ENCODE peak calls at places on chromosomes 16 and 17, in four cellular contexts. Y is testis, E is esophagus squamous epithelium, S is heart left ventricle. O is an unnamed sample.

GRCh38 chr17:69501591-69502468 is 87.3 kb downstream of the MAP2K6 start:
- DNase-seq in Y (peak; percentile 32), S (peak; percentile 15), E (no peak), O (peak; percentile 10)

GRCh38 chr17:3956558-3956957 is 7.7 kb downstream of the ATP2A3 start:
- DNase-seq in S (no peak), Y (no peak), E (no peak), O (no peak)

GRCh38 chr17:12622726-12623125 is 43.0 kb upstream of the MYOCD start:
- DNase-seq in Y (peak; percentile 26), E (no peak), S (no peak), O (no peak)

GRCh38 chr16:88383401-88384221 is 852 bp downstream of the ZNF469 start:
- DNase-seq in Y (peak; percentile 36), S (peak; percentile 47), E (no peak), O (peak; percentile 33)

GRCh38 chr16:14965328-14965727 is 9.5 kb upstream of the PDXDC1 start:
- DNase-seq in Y (no peak), E (no peak), S (no peak), O (no peak)

GRCh38 chr17:37570527-37571093 is 38.6 kb downstream of the SYNRG start:
- DNase-seq in Y (peak; percentile 52), E (no peak), S (peak; percentile 25), O (peak; percentile 76)

GRCh38 chr17:61996916-61997605 is 68.0 kb downstream of the MED13 start:
- DNase-seq in Y (no peak), S (no peak), E (no peak), O (peak; percentile 3)

GRCh38 chr17:79028496-79029326 is 4.7 kb downstream of the C1QTNF1 start:
- DNase-seq in S (no peak), E (no peak), Y (no peak), O (no peak)

GRCh38 chr17:13273744-13274295 is 256.0 kb upstream of the ELAC2 start:
- DNase-seq in E (no peak), S (no peak), Y (no peak), O (peak; percentile 55)

GRCh38 chr16:84950906-84951305 is 60.4 kb downstream of the ZDHHC7 start:
- DNase-seq in E (no peak), S (no peak), Y (no peak), O (no peak)

GRCh38 chr17:33596904-33597303 is 303.8 kb upstream of the ASIC2 start:
- DNase-seq in E (no peak), Y (no peak), S (no peak), O (no peak)

GRCh38 chr16:18803569-18804462 is 2.5 kb upstream of the ARL6IP1 start:
- DNase-seq in S (no peak), Y (no peak), E (no peak), O (no peak)

GRCh38 chr17:15657868-15658775 is 26.0 kb downstream of the TRIM16 start:
- DNase-seq in Y (no peak), S (no peak), E (no peak), O (no peak)

GRCh38 chr17:55734128-55734781 is 11.6 kb upstream of the TMEM100 start:
- DNase-seq in E (no peak), Y (no peak), S (no peak), O (no peak)

GRCh38 chr16:4416200-4417032 is at the start of gene CORO7:
- DNase-seq in S (peak; percentile 98), Y (peak; percentile 97), E (peak; percentile 85), O (peak; percentile 80)

GRCh38 chr17:81129289-81129688 is 36.0 kb upstream of the PVALEF start:
- DNase-seq in E (no peak), Y (no peak), S (no peak), O (no peak)

GRCh38 chr16:14371778-14372431 is 258.2 kb downstream of the PARN start:
- DNase-seq in Y (no peak), E (no peak), S (no peak), O (no peak)

GRCh38 chr17:7842380-7842949 is 8.4 kb downstream of the KDM6B start:
- DNase-seq in Y (peak; percentile 65), E (no peak), S (peak; percentile 72), O (peak; percentile 84)

GRCh38 chr17:19979917-19980770 is 2.5 kb upstream of the AKAP10 start:
- DNase-seq in Y (peak; percentile 50), E (no peak), S (peak; percentile 22), O (no peak)

GRCh38 chr16:9007177-9007794 is 43.6 kb upstream of the USP7 start:
- DNase-seq in Y (no peak), S (no peak), E (no peak), O (peak; percentile 16)

GRCh38 chr17:80424878-80425765 is 10.2 kb downstream of the ENDOV start:
- DNase-seq in S (no peak), E (no peak), Y (no peak), O (no peak)

GRCh38 chr17:34252138-34252889 is 2.8 kb upstream of the CCL2 start:
- DNase-seq in S (peak; percentile 95), E (no peak), Y (peak; percentile 94), O (peak; percentile 82)

GRCh38 chr16:53022374-53022773 is 30.3 kb downstream of the CHD9NB start:
- DNase-seq in E (no peak), Y (peak; percentile 62), S (peak; percentile 23), O (peak; percentile 50)

GRCh38 chr17:64036198-64036922 is 15.9 kb upstream of the ICAM2 start:
- DNase-seq in S (no peak), E (no peak), Y (no peak), O (no peak)

GRCh38 chr17:64009571-64010402 is 10.6 kb downstream of the ICAM2 start:
- DNase-seq in S (no peak), E (no peak), Y (peak; percentile 9), O (peak; percentile 41)

GRCh38 chr16:30747331-30747730 is 894 bp upstream of the PHKG2 start:
- DNase-seq in S (no peak), Y (no peak), E (no peak), O (peak; percentile 52)

GRCh38 chr17:66900126-66901010 is 64.1 kb upstream of the CACNG4 start:
- DNase-seq in S (no peak), E (no peak), Y (no peak), O (peak; percentile 50)
- TF ChIP-seq CTCF in S (no peak), E (no peak), Y (peak; percentile 50), O (peak; percentile 74)

GRCh38 chr16:62597874-62598273 is 561.6 kb upstream of the CDH8 start:
- DNase-seq in S (no peak), Y (no peak), E (no peak), O (no peak)

DNA sequence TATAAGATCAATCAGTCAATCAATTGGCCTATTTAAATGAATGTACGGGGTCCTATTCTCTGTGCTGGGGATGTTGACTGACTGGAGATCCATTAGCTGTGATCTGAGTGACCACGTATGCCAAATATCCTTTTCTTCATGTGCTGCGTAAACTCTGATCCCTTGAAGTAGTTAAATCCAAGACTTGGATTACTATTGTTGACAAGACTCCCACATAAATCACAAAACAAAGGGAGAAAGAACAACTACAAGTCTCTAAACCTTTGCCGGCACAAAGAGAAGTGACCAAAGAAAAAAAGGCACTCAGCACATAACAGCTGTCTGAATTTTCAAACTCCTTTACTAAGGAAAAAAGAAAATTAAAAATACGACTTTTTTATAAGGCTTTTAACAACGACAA is 559.9 kb upstream of the CDH8 start:
- DNase-seq in E (no peak), Y (no peak), S (no peak), O (no peak)
- TF ChIP-seq CTCF in E (no peak), Y (no peak), S (no peak), O (no peak)

GRCh38 chr17:44355310-44355640 is 8.4 kb downstream of the FAM171A2 start:
- DNase-seq in E (no peak), Y (no peak), S (no peak), O (no peak)

GRCh38 chr17:44353656-44354331 is 8.7 kb downstream of the GRN start:
- DNase-seq in S (no peak), Y (peak; percentile 61), E (no peak), O (no peak)

GRCh38 chr17:44355642-44356099 is 8.0 kb downstream of the FAM171A2 start:
- DNase-seq in S (no peak), Y (no peak), E (no peak), O (no peak)

GRCh38 chr17:44356241-44356640 is 7.4 kb downstream of the FAM171A2 start:
- DNase-seq in E (no peak), S (no peak), Y (no peak), O (no peak)

GRCh38 chr17:44354582-44355309 is 8.9 kb downstream of the FAM171A2 start:
- DNase-seq in E (no peak), S (peak; percentile 53), Y (peak; percentile 74), O (no peak)
- TF ChIP-seq CTCF in E (peak; percentile 24), S (peak; percentile 25), Y (peak; percentile 35), O (peak; percentile 54)

DNA sequence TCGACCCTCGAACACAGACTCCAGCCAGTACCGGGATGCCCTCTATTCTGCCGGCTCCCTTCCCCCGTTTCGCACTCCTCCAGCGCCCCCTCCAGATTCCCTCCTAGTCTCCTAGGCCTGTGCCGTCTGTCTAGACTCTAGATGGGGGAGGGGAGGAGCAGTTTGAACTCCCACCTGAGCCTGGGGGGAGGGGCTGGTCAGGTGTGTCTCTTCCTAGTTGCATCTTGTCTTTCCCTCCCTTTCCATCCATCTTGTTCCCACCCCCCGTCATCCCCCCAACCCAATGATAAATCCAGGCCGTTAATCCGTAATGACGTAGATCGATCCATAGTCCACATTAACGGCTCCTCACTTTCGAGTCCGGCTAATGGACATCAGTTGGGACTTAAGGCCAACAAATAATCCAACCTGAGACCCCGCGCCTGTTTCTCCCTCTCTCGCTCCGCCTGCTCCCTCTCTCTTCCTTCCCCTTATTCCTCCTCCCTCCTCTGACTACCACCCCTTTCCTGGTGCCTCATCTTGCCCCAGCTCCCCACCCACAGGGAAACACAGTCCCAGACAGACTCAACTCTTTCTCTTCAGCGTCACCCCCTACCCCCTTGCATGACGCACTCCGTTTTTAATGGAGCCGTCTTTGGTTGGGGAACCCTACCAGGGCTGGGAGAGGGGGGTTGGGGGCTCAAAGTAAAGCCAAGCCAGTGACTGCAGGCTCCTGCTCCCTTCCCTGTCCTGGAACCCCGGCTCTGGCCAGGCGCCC is 3.3 kb upstream of the HOXB5 start:
- DNase-seq in E (no peak), Y (no peak), S (no peak), O (no peak)
- TF ChIP-seq CTCF in E (no peak), Y (no peak), S (no peak), O (no peak)

GRCh38 chr16:10930755-10931093 is 11.5 kb downstream of the DEXI start:
- DNase-seq in E (no peak), S (no peak), Y (no peak), O (no peak)
- TF ChIP-seq CTCF in E (no peak), S (no peak), Y (no peak), O (no peak)

GRCh38 chr17:2271985-2272702 is 31.4 kb downstream of the SMG6 start:
- DNase-seq in S (no peak), E (no peak), Y (no peak), O (no peak)
- TF ChIP-seq CTCF in S (no peak), E (no peak), Y (no peak), O (no peak)

GRCh38 chr17:1315891-1316403 is 36.5 kb downstream of the TRARG1 start:
- DNase-seq in Y (no peak), E (no peak), S (no peak), O (no peak)
- TF ChIP-seq CTCF in Y (no peak), E (no peak), S (no peak), O (no peak)

DNA sequence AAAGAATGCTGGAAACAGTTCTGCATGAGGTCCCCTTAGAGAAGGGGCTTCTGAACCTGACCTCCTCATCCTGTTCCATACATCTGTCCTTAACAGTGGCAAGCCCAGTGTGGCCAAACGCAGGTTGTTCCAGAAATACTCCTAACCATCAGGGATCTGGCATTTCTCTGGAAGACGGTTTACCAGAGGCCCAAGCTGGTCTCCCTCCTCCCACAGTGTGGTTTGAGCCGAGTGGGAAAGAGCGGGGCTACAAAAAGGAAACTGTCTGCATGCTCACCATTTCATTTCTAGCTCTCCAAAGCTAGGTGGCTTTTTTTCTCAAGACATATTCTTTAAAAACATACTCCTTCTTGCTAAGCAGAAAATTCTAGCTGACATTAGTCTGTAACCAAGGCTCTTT is 6.0 kb downstream of the MXRA7 start:
- DNase-seq in Y (no peak), E (no peak), S (no peak), O (no peak)
- TF ChIP-seq CTCF in Y (no peak), E (no peak), S (no peak), O (no peak)

O was measured in HFFc6.